ENCODE peak calls at places on chromosomes 11 and 22, in eight cellular contexts. U is upper lobe of right lung, Y is transverse colon, X is AG04450, L is ascending aorta, T is sigmoid colon, O is fibroblast of lung, Z is psoas muscle. W is an unnamed sample.
A peak's percentile ranks its signal among the peaks of the same experiment; 100 is the strongest.

GRCh38 chr11:129320485-129320884 is 55.2 kb upstream of the BARX2 start:
- DNase-seq in U (no peak), Y (no peak), X (no peak), L (no peak), T (no peak), O (peak; percentile 8), Z (no peak), W (no peak)

GRCh38 chr22:46238541-46238940 is 11.6 kb downstream of the CDPF1 start:
- DNase-seq in U (no peak), Y (no peak), X (no peak), L (no peak), T (no peak), O (no peak), Z (peak; percentile 50), W (no peak)

GRCh38 chr11:119832132-119832531 is 103.1 kb upstream of the NECTIN1 start:
- DNase-seq in U (no peak), Y (no peak), X (no peak), L (no peak), T (no peak), O (no peak), Z (no peak), W (no peak)

GRCh38 chr11:32279672-32280071 is 155.7 kb downstream of the WT1 start:
- DNase-seq in U (no peak), Y (no peak), X (no peak), L (no peak), T (no peak), O (no peak), Z (no peak), W (no peak)

GRCh38 chr11:72426054-72426757 is 8.1 kb downstream of the CLPB start:
- DNase-seq in U (no peak), Y (no peak), X (no peak), L (no peak), T (peak; percentile 35), O (no peak), Z (no peak), W (no peak)

GRCh38 chr11:74278721-74279148 is 32.7 kb downstream of the P4HA3 start:
- DNase-seq in U (no peak), Y (peak; percentile 42), X (peak; percentile 98), L (peak; percentile 77), T (peak; percentile 94), O (peak; percentile 100), Z (no peak), W (no peak)

GRCh38 chr11:94602430-94603372 is 35.5 kb downstream of the PIWIL4 start:
- DNase-seq in U (peak; percentile 71), Y (peak; percentile 65), X (peak; percentile 81), L (peak; percentile 74), T (peak; percentile 78), O (peak; percentile 77), Z (peak; percentile 68), W (no peak)

GRCh38 chr11:117830072-117830471 is 5.5 kb upstream of the FXYD2 start:
- DNase-seq in U (no peak), Y (no peak), X (no peak), L (no peak), T (peak; percentile 61), O (no peak), Z (no peak), W (no peak)

GRCh38 chr11:12893787-12894672 is 115.1 kb upstream of the RASSF10 start:
- DNase-seq in U (peak; percentile 71), Y (peak; percentile 74), X (no peak), L (peak; percentile 86), T (peak; percentile 82), O (peak; percentile 75), Z (peak; percentile 76), W (no peak)

GRCh38 chr11:71988050-71988449 is 10.7 kb upstream of the IL18BP start:
- DNase-seq in U (no peak), Y (no peak), X (peak; percentile 59), L (peak; percentile 62), T (peak; percentile 66), O (peak; percentile 92), Z (no peak), W (no peak)

GRCh38 chr11:38169286-38169685 is 1571.2 kb upstream of the RAG2 start:
- DNase-seq in U (no peak), Y (no peak), X (no peak), L (no peak), T (no peak), O (peak; percentile 76), Z (no peak), W (no peak)

GRCh38 chr22:27601195-27601594 is 200.4 kb downstream of the MN1 start:
- DNase-seq in U (no peak), Y (no peak), X (no peak), L (no peak), T (no peak), O (peak; percentile 66), Z (no peak), W (no peak)

GRCh38 chr11:127639916-127640315 is 639.3 kb upstream of the KIRREL3 start:
- DNase-seq in U (no peak), Y (no peak), X (no peak), L (no peak), T (no peak), O (peak; percentile 55), Z (no peak), W (no peak)

DNA sequence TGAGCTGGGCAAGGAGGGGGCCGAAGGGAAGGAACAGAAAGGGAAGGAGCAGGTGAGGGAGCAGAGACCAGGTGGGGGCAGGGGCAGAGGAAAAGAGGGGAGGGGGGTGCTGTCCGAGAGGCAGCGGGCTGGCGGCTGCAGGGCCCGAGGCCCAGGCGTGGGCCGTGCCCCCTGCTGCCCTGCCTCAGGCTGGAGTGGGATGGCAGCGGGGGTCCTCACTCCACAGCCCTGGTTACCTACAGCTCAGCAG is 2.3 kb downstream of the IGF2 start:
- DNase-seq in U (no peak), Y (no peak), X (no peak), L (no peak), T (no peak), O (no peak), Z (no peak), W (no peak)
- H3K4me3 ChIP-seq in U (no peak overlapping the region), Y (no peak overlapping the region), X (peak overlapping the region; percentile 44), L (no peak overlapping the region), T (peak overlapping the region; percentile 40), O (no peak overlapping the region), Z (peak overlapping the region; percentile 55), W (peak overlapping the region; percentile 65)

GRCh38 chr11:59053387-59053786 is 32.7 kb upstream of the GLYATL1B start:
- DNase-seq in U (peak; percentile 81), Y (peak; percentile 74), X (peak; percentile 37), L (peak; percentile 80), T (peak; percentile 75), O (peak; percentile 30), Z (peak; percentile 72), W (no peak)
- H3K4me3 ChIP-seq in U (no peak overlapping the region), Y (no peak overlapping the region), X (no peak overlapping the region), L (no peak overlapping the region), T (no peak overlapping the region), O (no peak overlapping the region), Z (no peak overlapping the region), W (no peak overlapping the region)

DNA sequence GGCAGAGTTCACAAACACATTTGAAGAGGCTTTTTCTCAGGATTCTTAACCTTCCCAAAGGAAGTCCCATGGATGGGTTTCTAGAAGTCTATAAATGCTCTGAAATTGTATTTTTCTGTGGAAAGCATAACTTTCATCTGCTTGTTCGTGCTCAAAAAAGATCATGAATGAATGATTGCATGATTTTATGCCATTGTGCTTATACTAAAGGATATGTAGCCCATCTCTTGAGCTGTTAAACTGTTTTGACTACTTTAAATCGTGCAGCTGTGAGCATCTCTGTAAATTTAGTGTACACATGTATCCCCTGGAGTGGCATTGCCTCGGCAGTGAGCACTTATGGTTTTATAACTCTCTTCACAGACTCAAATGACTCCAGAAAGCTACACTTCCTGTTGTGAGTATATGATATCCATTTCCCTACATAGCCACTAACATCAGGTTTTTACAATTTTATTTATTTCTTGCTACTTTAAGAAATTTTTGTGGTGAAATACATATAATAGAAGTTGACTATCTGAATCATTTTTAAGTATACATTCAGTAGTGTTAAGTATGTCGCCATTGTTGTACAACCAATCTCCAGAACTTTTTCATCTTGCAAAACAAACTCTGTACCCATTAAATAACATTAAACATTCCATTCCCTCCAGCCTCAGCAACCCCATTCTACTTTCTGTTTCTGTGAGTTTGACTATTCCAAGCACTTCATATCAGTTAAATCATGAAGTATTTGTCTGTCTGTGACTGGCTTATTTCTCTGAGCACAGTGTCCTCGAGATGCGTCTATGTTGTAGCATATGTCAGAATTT is 8.0 kb downstream of the NEAT1 start:
- DNase-seq in U (no peak), Y (peak; percentile 26), X (no peak), L (peak; percentile 59), T (peak; percentile 58), O (peak; percentile 51), Z (no peak), W (no peak)
- H3K4me3 ChIP-seq in U (peak overlapping the region; percentile 98), Y (no peak overlapping the region), X (peak overlapping the region; percentile 97), L (peak overlapping the region; percentile 56), T (peak overlapping the region; percentile 88), O (peak overlapping the region; percentile 78), Z (peak overlapping the region; percentile 86), W (peak overlapping the region; percentile 3)

DNA sequence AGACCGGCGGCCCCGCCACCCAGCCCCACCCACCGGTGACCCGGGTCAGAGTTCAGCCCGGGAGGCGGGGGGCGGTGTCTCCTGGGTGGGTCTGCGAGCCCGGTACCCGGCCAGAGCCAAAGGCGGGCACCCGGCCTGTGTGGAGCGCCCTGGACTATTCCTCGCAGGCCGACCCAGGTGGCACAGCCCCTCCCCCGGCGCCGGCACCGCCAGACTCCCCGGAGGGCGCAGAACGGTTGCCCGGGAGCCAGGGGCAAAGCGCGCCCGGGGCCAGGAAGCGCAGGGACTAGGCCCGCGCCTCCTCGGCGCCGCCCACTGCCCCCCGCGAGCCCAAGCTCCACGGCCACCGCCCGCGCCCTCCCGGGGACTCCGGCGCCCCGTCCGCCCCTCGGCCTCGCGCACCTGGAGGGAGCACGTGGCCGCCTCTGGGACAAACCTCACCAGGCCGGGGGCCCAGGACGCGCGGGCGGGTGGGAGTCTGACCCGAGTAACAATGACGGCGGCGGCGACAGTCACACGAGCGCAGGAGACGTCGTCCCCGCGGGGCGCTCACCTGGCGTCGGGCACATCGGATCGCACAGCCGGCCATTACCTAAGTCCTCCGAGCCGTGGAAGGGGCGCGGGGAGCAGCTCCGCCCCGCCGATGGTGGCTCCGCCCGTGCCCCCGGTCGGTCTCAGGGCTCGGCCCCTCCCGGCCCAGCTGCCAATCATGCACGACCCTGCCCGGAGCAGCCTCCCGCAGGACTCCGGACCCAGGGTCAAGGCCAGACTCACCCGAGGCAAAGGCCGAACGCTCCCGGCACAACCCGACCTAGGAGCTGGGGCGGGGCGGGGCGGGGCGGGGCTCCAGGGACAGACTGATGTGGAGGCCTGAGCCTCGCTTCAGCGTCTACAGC is 7.5 kb downstream of the PLXNB2 start:
- DNase-seq in U (no peak), Y (peak; percentile 88), X (no peak), L (no peak), T (no peak), O (no peak), Z (no peak), W (no peak)
- H3K4me3 ChIP-seq in U (peak overlapping the region; percentile 44), Y (peak overlapping the region; percentile 0), X (no peak overlapping the region), L (peak overlapping the region; percentile 34), T (peak overlapping the region; percentile 40), O (no peak overlapping the region), Z (peak overlapping the region; percentile 39), W (peak overlapping the region; percentile 37)

W was measured in esophagus squamous epithelium.